ENCODE peak calls at places on chromosomes 13 and 19, in seven cellular contexts. X, M, V, R, F, E and C are unnamed samples.

GRCh38 chr13:49063526-49063925 is 87.8 kb downstream of the FNDC3A start:
- DNase-seq in V (no peak), X (no peak), R (no peak), M (no peak), E (no peak), F (no peak), C (no peak)

GRCh38 chr13:98509271-98510155 is 67.4 kb downstream of the STK24 start:
- DNase-seq in E (no peak), R (no peak), F (peak; percentile 66), V (peak; percentile 76), M (no peak), X (no peak), C (peak; percentile 84)

GRCh38 chr19:13995017-13995728 is 10.9 kb downstream of the RFX1 start:
- DNase-seq in F (no peak), E (peak; percentile 55), X (no peak), R (no peak), M (no peak), V (no peak), C (no peak)

GRCh38 chr19:44796701-44797115 is 12.2 kb upstream of the BCAM start:
- DNase-seq in E (no peak), X (peak; percentile 79), R (peak; percentile 89), F (peak; percentile 69), V (no peak), M (no peak), C (no peak)

GRCh38 chr19:19628499-19629134 is 597 bp upstream of the LPAR2 start:
- DNase-seq in X (peak; percentile 69), F (peak; percentile 85), E (peak; percentile 89), R (peak; percentile 45), V (peak; percentile 69), M (peak; percentile 73), C (no peak)

GRCh38 chr19:6087074-6087506 is 23.2 kb downstream of the RFX2 start:
- DNase-seq in R (no peak), X (no peak), F (no peak), M (no peak), V (peak; percentile 53), E (no peak), C (no peak)

GRCh38 chr13:80382576-80382975 is 41.6 kb upstream of the SPRY2 start:
- DNase-seq in F (no peak), V (no peak), R (no peak), M (no peak), X (no peak), E (no peak), C (no peak)

GRCh38 chr13:34358811-34359513 is 541.0 kb downstream of the RFC3 start:
- DNase-seq in E (no peak), M (no peak), F (no peak), V (no peak), R (no peak), X (no peak), C (no peak)

GRCh38 chr13:74158028-74158427 is 23.8 kb upstream of the KLF12 start:
- DNase-seq in F (no peak), E (peak; percentile 49), M (no peak), R (no peak), V (no peak), X (no peak), C (no peak)

GRCh38 chr13:102198418-102199322 is 203.2 kb downstream of the FGF14 start:
- DNase-seq in M (no peak), F (no peak), R (no peak), X (no peak), E (no peak), V (no peak), C (no peak)

GRCh38 chr13:39414339-39414738 is 188.7 kb downstream of the LHFPL6 start:
- DNase-seq in R (no peak), F (no peak), M (no peak), X (no peak), E (no peak), V (no peak), C (no peak)

GRCh38 chr13:48315981-48316380 is 12.4 kb downstream of the RB1 start:
- DNase-seq in R (no peak), X (no peak), M (no peak), F (no peak), V (no peak), E (peak; percentile 8), C (no peak)

GRCh38 chr13:40352807-40353562 is 313.5 kb downstream of the FOXO1 start:
- DNase-seq in R (no peak), V (no peak), M (no peak), E (peak; percentile 5), X (no peak), F (no peak), C (peak; percentile 86)

GRCh38 chr13:20366056-20366455 is 133.9 kb upstream of the GJB6 start:
- DNase-seq in V (no peak), X (no peak), E (no peak), M (no peak), R (no peak), F (no peak), C (no peak)

GRCh38 chr19:32662186-32662585 is 12.8 kb downstream of the ANKRD27 start:
- DNase-seq in V (no peak), R (no peak), X (no peak), M (no peak), E (no peak), F (no peak), C (no peak)

GRCh38 chr13:94966380-94966779 is 254.0 kb upstream of the SOX21 start:
- DNase-seq in R (no peak), M (no peak), X (no peak), V (no peak), E (no peak), F (no peak), C (no peak)

GRCh38 chr13:113731192-113732175 is 27.5 kb upstream of the TMEM255B start:
- DNase-seq in E (no peak), F (no peak), M (no peak), R (no peak), X (no peak), V (no peak), C (no peak)

GRCh38 chr19:44807162-44807561 is 1.7 kb upstream of the BCAM start:
- DNase-seq in E (no peak), V (peak; percentile 72), F (peak; percentile 58), R (peak; percentile 92), M (no peak), X (peak; percentile 84), C (no peak)

GRCh38 chr19:40702337-40703012 is 12.0 kb upstream of the NUMBL start:
- DNase-seq in R (no peak), V (no peak), F (peak; percentile 74), E (no peak), X (no peak), M (no peak), C (no peak)

GRCh38 chr13:45542391-45542790 is 73.1 kb downstream of the ERICH6B start:
- DNase-seq in X (no peak), E (peak; percentile 34), R (no peak), M (no peak), F (no peak), V (no peak), C (no peak)

GRCh38 chr19:33299061-33299665 is 3.2 kb downstream of the CEBPA start:
- DNase-seq in M (no peak), E (no peak), V (peak; percentile 9), R (no peak), F (no peak), X (peak; percentile 35), C (no peak)

GRCh38 chr13:49667773-49668172 is 23.5 kb downstream of the EBPL start:
- DNase-seq in R (no peak), E (no peak), M (no peak), X (no peak), F (no peak), V (no peak), C (no peak)

GRCh38 chr19:10670876-10671804 is 17.0 kb downstream of the ILF3 start:
- DNase-seq in E (peak; percentile 44), X (no peak), F (no peak), V (no peak), R (no peak), M (no peak), C (no peak)
- H3K36me3 ChIP-seq in E (peaks cover 36% of the 10 kb centered on the region), X (peaks cover 5% of the 10 kb centered on the region), F (peaks cover 61% of the 10 kb centered on the region), V (no peaks in the 10 kb centered on the region), R (no peaks in the 10 kb centered on the region), M (peaks cover 74% of the 10 kb centered on the region), C (peaks cover 42% of the 10 kb centered on the region)

DNA sequence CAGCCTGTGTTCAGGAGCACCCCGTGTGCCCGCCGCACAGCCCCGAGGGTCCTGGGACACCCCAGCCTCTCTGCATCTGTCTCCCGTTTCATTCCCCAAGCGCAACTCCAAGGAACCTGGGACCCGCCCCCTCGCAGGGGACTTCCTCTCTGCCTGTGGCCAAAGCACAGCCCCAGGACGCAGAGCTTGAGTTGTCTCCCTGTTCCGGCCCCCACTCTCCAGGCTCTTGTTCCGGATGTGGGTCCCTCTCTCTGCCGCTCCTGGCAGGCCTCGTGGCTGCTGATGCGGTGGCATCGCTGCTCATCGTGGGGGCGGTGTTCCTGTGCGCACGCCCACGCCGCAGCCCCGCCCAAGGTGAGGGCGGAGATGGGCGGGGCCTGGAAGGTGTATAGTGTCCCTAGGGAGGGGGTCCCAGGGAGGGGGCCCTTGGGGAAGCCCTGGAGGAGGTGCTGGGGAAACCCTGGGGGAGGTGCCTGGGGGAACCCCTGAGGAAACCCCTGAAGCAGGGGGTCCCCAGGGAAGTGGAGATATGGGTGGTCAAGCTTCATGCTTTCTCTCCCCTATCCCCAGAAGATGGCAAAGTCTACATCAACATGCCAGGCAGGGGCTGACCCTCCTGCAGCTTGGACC is 1.3 kb downstream of the HCST start:
- DNase-seq in R (peak; percentile 50), V (peak; percentile 86), X (no peak), F (peak; percentile 77), M (peak; percentile 60), E (peak; percentile 94), C (peak; percentile 88)
- TF ChIP-seq POLR2A in R (peak; percentile 37), V (peak; percentile 57), X (no peak), F (no peak), M (no peak), E (no peak), C (no peak)

DNA sequence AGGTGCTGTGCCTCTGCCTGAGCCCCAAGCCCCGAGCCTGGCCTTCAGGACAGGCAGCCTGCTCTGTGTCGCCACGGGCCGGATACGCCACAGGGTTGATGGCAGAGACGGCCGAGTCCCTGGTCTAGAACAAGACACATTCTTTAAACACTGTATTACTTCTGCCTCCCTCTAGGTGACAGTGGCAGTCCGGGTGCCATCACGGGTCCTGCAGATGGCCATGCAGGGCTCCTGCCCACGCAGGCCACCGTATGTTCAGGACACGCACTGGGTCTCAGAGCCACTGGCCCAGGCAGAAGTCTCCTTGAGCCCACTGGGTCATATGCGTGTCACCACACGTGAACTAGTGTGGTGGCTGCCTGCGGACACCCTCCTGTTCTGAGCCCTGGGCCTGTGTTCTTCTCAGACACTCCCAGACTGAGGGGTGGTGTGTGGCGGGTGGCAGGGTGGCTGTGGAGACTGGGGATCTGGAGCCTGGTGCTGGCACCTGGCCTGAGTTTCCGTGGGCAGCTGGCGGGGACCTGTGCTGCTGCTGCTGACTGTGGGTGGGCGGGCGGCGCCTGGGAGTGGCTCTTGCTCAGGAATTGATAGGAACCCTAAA is 4.4 kb downstream of the PLEKHJ1 start:
- DNase-seq in M (no peak), E (peak; percentile 79), F (no peak), R (no peak), X (no peak), V (no peak), C (no peak)
- TF ChIP-seq POLR2AphosphoS5 in M (no peak), E (no peak), F (no peak), R (no peak), X (no peak), V (no peak), C (no peak)

DNA sequence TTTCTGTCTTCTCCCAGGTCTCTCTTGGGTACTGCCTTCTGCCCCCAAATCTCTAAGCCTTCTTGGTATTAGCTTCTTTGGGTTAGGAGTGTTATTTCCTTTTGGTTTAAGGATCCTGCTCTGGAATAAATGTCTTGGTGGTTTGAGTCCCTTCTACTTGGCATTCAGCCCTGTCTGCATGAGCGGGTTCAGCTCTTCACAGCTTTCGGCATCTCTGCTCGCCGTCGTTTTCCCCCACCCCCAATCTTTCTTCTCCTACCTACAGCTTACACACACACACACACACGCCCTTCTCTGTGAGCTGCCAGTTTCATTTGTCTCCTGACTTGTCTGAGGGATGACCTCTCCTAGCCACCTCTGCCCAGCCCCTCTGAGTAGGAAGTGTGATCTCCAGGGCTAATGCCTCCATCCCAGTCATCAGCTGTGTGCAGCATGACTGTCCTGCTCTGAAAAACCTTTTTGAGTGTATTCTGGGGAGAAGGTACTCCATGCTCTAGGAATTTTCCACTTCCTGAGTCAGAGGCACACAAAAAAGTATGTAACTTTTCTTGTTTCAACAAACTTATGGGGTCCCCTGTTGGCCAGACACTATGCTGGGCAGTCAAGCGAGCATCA is 4.7 kb downstream of the CNOT3 start:
- DNase-seq in F (no peak), R (no peak), M (no peak), E (no peak), V (no peak), X (no peak), C (no peak)
- H3K36me3 ChIP-seq in F (peaks cover 61% of the 10 kb centered on the region), R (peaks cover 26% of the 10 kb centered on the region), M (peaks cover 57% of the 10 kb centered on the region), E (peaks cover 57% of the 10 kb centered on the region), V (peaks cover 4% of the 10 kb centered on the region), X (peaks cover 18% of the 10 kb centered on the region), C (peaks cover 63% of the 10 kb centered on the region)